ENCODE peak calls at places on chromosomes 5 and 9, in six cellular contexts. One of them, this sample, is unnamed.

GRCh38 chr9:19229725-19230355 is 653 bp upstream of the DENND4C start:
- DNase-seq in Peyer's patch: peak
- DNase-seq in tibial artery: no peak
- DNase-seq in LoVo: peak
- DNase-seq in left cardiac atrium: peak
- DNase-seq in RCC 7860: no peak
- DNase-seq in this sample: peak

GRCh38 chr9:133904371-133905090 is 87.6 kb downstream of the VAV2 start:
- DNase-seq in Peyer's patch: no peak
- DNase-seq in tibial artery: no peak
- DNase-seq in LoVo: no peak
- DNase-seq in left cardiac atrium: no peak
- DNase-seq in RCC 7860: no peak
- DNase-seq in this sample: no peak

GRCh38 chr5:38780950-38781349 is 64.9 kb upstream of the OSMR start:
- DNase-seq in Peyer's patch: peak
- DNase-seq in tibial artery: peak
- DNase-seq in LoVo: peak
- DNase-seq in left cardiac atrium: peak
- DNase-seq in RCC 7860: peak
- DNase-seq in this sample: peak

GRCh38 chr5:177429248-177430045 is 3.0 kb downstream of the GRK6 start:
- DNase-seq in Peyer's patch: peak
- DNase-seq in tibial artery: no peak
- DNase-seq in LoVo: no peak
- DNase-seq in left cardiac atrium: peak
- DNase-seq in RCC 7860: no peak
- DNase-seq in this sample: no peak

GRCh38 chr5:126884269-126884819 is 107.4 kb downstream of the LMNB1 start:
- DNase-seq in Peyer's patch: no peak
- DNase-seq in tibial artery: no peak
- DNase-seq in LoVo: no peak
- DNase-seq in left cardiac atrium: no peak
- DNase-seq in RCC 7860: peak
- DNase-seq in this sample: peak

GRCh38 chr5:152501294-152501693 is 96.2 kb upstream of the NMUR2 start:
- DNase-seq in Peyer's patch: no peak
- DNase-seq in tibial artery: no peak
- DNase-seq in LoVo: no peak
- DNase-seq in left cardiac atrium: no peak
- DNase-seq in RCC 7860: no peak
- DNase-seq in this sample: no peak

GRCh38 chr9:78677326-78677725 is 380.4 kb downstream of the PSAT1 start:
- DNase-seq in Peyer's patch: no peak
- DNase-seq in tibial artery: no peak
- DNase-seq in LoVo: no peak
- DNase-seq in left cardiac atrium: no peak
- DNase-seq in RCC 7860: no peak
- DNase-seq in this sample: no peak

GRCh38 chr5:150461231-150461630 is 11.7 kb upstream of the RPS14 start:
- DNase-seq in Peyer's patch: peak
- DNase-seq in tibial artery: no peak
- DNase-seq in LoVo: no peak
- DNase-seq in left cardiac atrium: no peak
- DNase-seq in RCC 7860: no peak
- DNase-seq in this sample: no peak

GRCh38 chr9:97319380-97319779 is 11.9 kb downstream of the CCDC180 start:
- DNase-seq in Peyer's patch: no peak
- DNase-seq in tibial artery: no peak
- DNase-seq in LoVo: no peak
- DNase-seq in left cardiac atrium: no peak
- DNase-seq in RCC 7860: no peak
- DNase-seq in this sample: no peak

GRCh38 chr5:27462936-27463335 is 424.6 kb upstream of the CDH9 start:
- DNase-seq in Peyer's patch: no peak
- DNase-seq in tibial artery: no peak
- DNase-seq in LoVo: no peak
- DNase-seq in left cardiac atrium: no peak
- DNase-seq in RCC 7860: no peak
- DNase-seq in this sample: no peak

GRCh38 chr5:107563957-107564544 is 106.7 kb downstream of the EFNA5 start:
- DNase-seq in Peyer's patch: no peak
- DNase-seq in tibial artery: no peak
- DNase-seq in LoVo: no peak
- DNase-seq in left cardiac atrium: no peak
- DNase-seq in RCC 7860: no peak
- DNase-seq in this sample: peak

GRCh38 chr5:157948738-157949410 is 89.9 kb upstream of the CLINT1 start:
- DNase-seq in Peyer's patch: peak
- DNase-seq in tibial artery: peak
- DNase-seq in LoVo: peak
- DNase-seq in left cardiac atrium: peak
- DNase-seq in RCC 7860: peak
- DNase-seq in this sample: peak

GRCh38 chr5:31640024-31640423 is 1.1 kb downstream of the PDZD2 start:
- DNase-seq in Peyer's patch: no peak
- DNase-seq in tibial artery: no peak
- DNase-seq in LoVo: no peak
- DNase-seq in left cardiac atrium: no peak
- DNase-seq in RCC 7860: no peak
- DNase-seq in this sample: no peak

GRCh38 chr5:3601060-3601710 is 5.6 kb downstream of the IRX1 start:
- DNase-seq in Peyer's patch: peak
- DNase-seq in tibial artery: no peak
- DNase-seq in LoVo: no peak
- DNase-seq in left cardiac atrium: no peak
- DNase-seq in RCC 7860: no peak
- DNase-seq in this sample: no peak

GRCh38 chr9:34976992-34977391 is 12.6 kb upstream of the DNAJB5 start:
- DNase-seq in Peyer's patch: no peak
- DNase-seq in tibial artery: no peak
- DNase-seq in LoVo: no peak
- DNase-seq in left cardiac atrium: no peak
- DNase-seq in RCC 7860: no peak
- DNase-seq in this sample: no peak

GRCh38 chr5:138425079-138425478 is 13.8 kb upstream of the REEP2 start:
- DNase-seq in Peyer's patch: no peak
- DNase-seq in tibial artery: no peak
- DNase-seq in LoVo: no peak
- DNase-seq in left cardiac atrium: no peak
- DNase-seq in RCC 7860: no peak
- DNase-seq in this sample: no peak

GRCh38 chr9:78033870-78034269 is 2.3 kb upstream of the GNAQ start:
- DNase-seq in Peyer's patch: no peak
- DNase-seq in tibial artery: no peak
- DNase-seq in LoVo: no peak
- DNase-seq in left cardiac atrium: no peak
- DNase-seq in RCC 7860: no peak
- DNase-seq in this sample: no peak

GRCh38 chr9:22279621-22280020 is 167.0 kb upstream of the DMRTA1 start:
- DNase-seq in Peyer's patch: no peak
- DNase-seq in tibial artery: no peak
- DNase-seq in LoVo: no peak
- DNase-seq in left cardiac atrium: no peak
- DNase-seq in RCC 7860: no peak
- DNase-seq in this sample: peak

GRCh38 chr9:132163457-132163875 is 1.6 kb downstream of the NTNG2 start:
- DNase-seq in Peyer's patch: no peak
- DNase-seq in tibial artery: no peak
- DNase-seq in LoVo: no peak
- DNase-seq in left cardiac atrium: no peak
- DNase-seq in RCC 7860: no peak
- DNase-seq in this sample: peak

GRCh38 chr5:84433461-84433860 is 48.8 kb upstream of the EDIL3 start:
- DNase-seq in Peyer's patch: no peak
- DNase-seq in tibial artery: no peak
- DNase-seq in LoVo: no peak
- DNase-seq in left cardiac atrium: no peak
- DNase-seq in RCC 7860: no peak
- DNase-seq in this sample: no peak

GRCh38 chr9:125146247-125146646 is 2.9 kb upstream of the SCAI start:
- DNase-seq in Peyer's patch: no peak
- DNase-seq in tibial artery: no peak
- DNase-seq in LoVo: no peak
- DNase-seq in left cardiac atrium: no peak
- DNase-seq in RCC 7860: no peak
- DNase-seq in this sample: no peak

GRCh38 chr5:174687503-174687902 is 36.9 kb upstream of the MSX2 start:
- DNase-seq in Peyer's patch: no peak
- DNase-seq in tibial artery: no peak
- DNase-seq in LoVo: no peak
- DNase-seq in left cardiac atrium: no peak
- DNase-seq in RCC 7860: no peak
- DNase-seq in this sample: no peak

GRCh38 chr9:27528278-27528885 is 1.2 kb downstream of the MOB3B start:
- DNase-seq in Peyer's patch: peak
- DNase-seq in tibial artery: peak
- DNase-seq in LoVo: peak
- DNase-seq in left cardiac atrium: peak
- DNase-seq in RCC 7860: no peak
- DNase-seq in this sample: peak

GRCh38 chr5:152264656-152265055 is 140.4 kb downstream of the NMUR2 start:
- DNase-seq in Peyer's patch: no peak
- DNase-seq in tibial artery: no peak
- DNase-seq in LoVo: no peak
- DNase-seq in left cardiac atrium: no peak
- DNase-seq in RCC 7860: no peak
- DNase-seq in this sample: no peak

GRCh38 chr5:2883771-2884170 is 132.3 kb upstream of the IRX2 start:
- DNase-seq in Peyer's patch: peak
- DNase-seq in tibial artery: peak
- DNase-seq in LoVo: no peak
- DNase-seq in left cardiac atrium: no peak
- DNase-seq in RCC 7860: no peak
- DNase-seq in this sample: no peak

GRCh38 chr5:131488463-131488862 is 146.6 kb downstream of the RAPGEF6 start:
- DNase-seq in Peyer's patch: no peak
- DNase-seq in tibial artery: no peak
- DNase-seq in LoVo: no peak
- DNase-seq in left cardiac atrium: no peak
- DNase-seq in RCC 7860: no peak
- DNase-seq in this sample: peak

GRCh38 chr9:74742792-74743389 is 144.8 kb downstream of the TRPM6 start:
- DNase-seq in Peyer's patch: no peak
- DNase-seq in tibial artery: no peak
- DNase-seq in LoVo: peak
- DNase-seq in left cardiac atrium: peak
- DNase-seq in RCC 7860: no peak
- DNase-seq in this sample: peak

GRCh38 chr9:136807281-136808074 is at the start of gene RABL6:
- DNase-seq in Peyer's patch: peak
- DNase-seq in tibial artery: peak
- DNase-seq in LoVo: peak
- DNase-seq in left cardiac atrium: peak
- DNase-seq in RCC 7860: peak
- DNase-seq in this sample: peak

GRCh38 chr5:174724484-174725260 is at the start of gene MSX2:
- DNase-seq in Peyer's patch: peak
- DNase-seq in tibial artery: peak
- DNase-seq in LoVo: peak
- DNase-seq in left cardiac atrium: peak
- DNase-seq in RCC 7860: peak
- DNase-seq in this sample: peak

This sample was measured in myocyte.